ENCODE peak calls at places on chromosomes 5 and 9, in seven cellular contexts. T is anterior cingulate cortex, R is stromal cell of bone marrow, N is uterus, D is GM23248, P is heart right ventricle, I is SK-N-DZ. Q is an unnamed sample.

GRCh38 chr5:124056326-124057160 is 544.6 kb downstream of the CSNK1G3 start:
- DNase-seq in N (no peak), P (no peak), I (no peak), T (no peak), R (no peak), D (no peak), Q (no peak)

GRCh38 chr5:42250-42649 is 49.7 kb upstream of the PLEKHG4B start:
- DNase-seq in P (no peak), T (no peak), R (no peak), I (peak), N (no peak), D (peak), Q (no peak)

GRCh38 chr5:115816226-115817042 is at the start of gene CDO1:
- DNase-seq in D (peak), I (peak), R (no peak), P (peak), T (peak), N (peak), Q (no peak)

GRCh38 chr9:83130541-83130940 is 67.6 kb upstream of the RASEF start:
- DNase-seq in I (no peak), P (no peak), D (peak), R (no peak), T (no peak), N (no peak), Q (no peak)

GRCh38 chr5:79181419-79182022 is 54.4 kb upstream of the JMY start:
- DNase-seq in T (no peak), D (peak), I (no peak), P (no peak), N (no peak), R (peak), Q (no peak)

GRCh38 chr9:134515026-134515821 is 126.4 kb upstream of the COL5A1 start:
- DNase-seq in R (no peak), D (peak), P (no peak), T (no peak), I (no peak), N (no peak), Q (no peak)

GRCh38 chr5:108461628-108462367 is 79.9 kb upstream of the FBXL17 start:
- DNase-seq in P (no peak), D (peak), R (peak), N (no peak), T (no peak), I (no peak), Q (no peak)

GRCh38 chr5:109650451-109650850 is 39.3 kb upstream of the MAN2A1 start:
- DNase-seq in T (no peak), I (no peak), D (no peak), P (no peak), N (no peak), R (no peak), Q (no peak)